ENCODE peak calls at places on chromosomes 6 and 20, in five cellular contexts. P, U, Z, V and D are unnamed samples.

GRCh38 chr6:137661601-137662000 is 167.4 kb upstream of the OLIG3 start:
- DNase-seq in V (peak), Z (peak), P (peak), U (no peak), D (peak)

GRCh38 chr6:21348462-21349195 is 244.9 kb upstream of the SOX4 start:
- DNase-seq in U (no peak), V (no peak), Z (peak), P (peak), D (no peak)

GRCh38 chr6:137881522-137881886 is 14.4 kb downstream of the TNFAIP3 start:
- DNase-seq in Z (no peak), P (no peak), V (no peak), U (no peak), D (peak)

GRCh38 chr20:46023148-46023484 is 5.9 kb upstream of the SLC12A5 start:
- DNase-seq in P (no peak), U (no peak), Z (no peak), V (no peak), D (no peak)

GRCh38 chr20:37345339-37346231 is at the start of gene SRC:
- DNase-seq in V (peak), U (peak), P (peak), Z (peak), D (peak)

GRCh38 chr6:32290886-32291450 is 67.1 kb upstream of the NOTCH4 start:
- DNase-seq in V (no peak), U (no peak), Z (no peak), P (no peak), D (no peak)

GRCh38 chr20:32159766-32160221 is 47.7 kb downstream of the PLAGL2 start:
- DNase-seq in Z (no peak), P (no peak), U (no peak), V (no peak), D (no peak)

GRCh38 chr6:157036245-157036681 is 259.1 kb downstream of the ARID1B start:
- DNase-seq in V (no peak), Z (no peak), P (peak), U (no peak), D (no peak)

GRCh38 chr6:41642960-41643898 is 5.0 kb downstream of the MDFI start:
- DNase-seq in U (no peak), P (no peak), V (no peak), Z (no peak), D (no peak)

GRCh38 chr20:55057779-55058415 is 582.5 kb downstream of the DOK5 start:
- DNase-seq in V (no peak), P (peak), Z (no peak), U (no peak), D (no peak)

GRCh38 chr6:78868124-78868523 is 773 bp downstream of the IRAK1BP1 start:
- DNase-seq in U (no peak), V (no peak), P (no peak), Z (no peak), D (no peak)

GRCh38 chr20:50194831-50195523 is 4.3 kb downstream of the CEBPB start:
- DNase-seq in Z (no peak), U (no peak), V (no peak), P (no peak), D (no peak)

GRCh38 chr6:92688328-92688727 is 731.0 kb downstream of the EPHA7 start:
- DNase-seq in U (no peak), Z (no peak), P (no peak), V (no peak), D (no peak)

GRCh38 chr20:20393770-20394169 is 25.9 kb downstream of the INSM1 start:
- DNase-seq in U (no peak), Z (no peak), V (no peak), P (no peak), D (no peak)

GRCh38 chr6:140670013-140670412 is 1295.6 kb upstream of the CITED2 start:
- DNase-seq in V (no peak), P (peak), U (no peak), Z (no peak), D (no peak)

GRCh38 chr6:51842487-51843469 is 244.6 kb downstream of the PKHD1 start:
- DNase-seq in P (no peak), Z (no peak), V (no peak), U (no peak), D (no peak)

GRCh38 chr6:55293116-55293515 is 34.2 kb upstream of the GFRAL start:
- DNase-seq in V (no peak), P (no peak), U (no peak), Z (no peak), D (no peak)

GRCh38 chr6:3516094-3516493 is 59.2 kb upstream of the SLC22A23 start:
- DNase-seq in V (no peak), Z (no peak), P (no peak), U (no peak), D (no peak)

GRCh38 chr6:31919624-31920303 is 7.8 kb upstream of the C2 start:
- DNase-seq in Z (no peak), U (no peak), V (no peak), P (no peak), D (no peak)